ENCODE peak calls at places on chromosome 22, in six cellular contexts. C is PC-3, T is GM23338, D is neural progenitor cell, Y is HCT116, L is hepatocyte. V is an unnamed sample.

GRCh38 chr22:29309332-29310064 is 3.0 kb downstream of the GAS2L1 start:
- DNase-seq in C (peak), T (no peak), D (no peak), Y (no peak), L (no peak), V (no peak)

GRCh38 chr22:47204002-47204979 is 441.8 kb downstream of the TBC1D22A start:
- DNase-seq in C (no peak), T (no peak), D (no peak), Y (no peak), L (no peak), V (no peak)

GRCh38 chr22:25156736-25157135 is 42.9 kb upstream of the CRYBB3 start:
- DNase-seq in C (no peak), T (no peak), D (no peak), Y (no peak), L (no peak), V (no peak)

GRCh38 chr22:32100711-32101110 is 57.6 kb downstream of the SLC5A1 start:
- DNase-seq in C (no peak), T (no peak), D (no peak), Y (no peak), L (no peak), V (no peak)

GRCh38 chr22:28141614-28142013 is 222.6 kb upstream of the PITPNB start:
- DNase-seq in C (peak), T (no peak), D (no peak), Y (no peak), L (no peak), V (no peak)

GRCh38 chr22:27487600-27488450 is 313.7 kb downstream of the MN1 start:
- DNase-seq in C (peak), T (no peak), D (no peak), Y (no peak), L (peak), V (no peak)

GRCh38 chr22:17675584-17675983 is 37.0 kb downstream of the BCL2L13 start:
- DNase-seq in C (no peak), T (no peak), D (no peak), Y (no peak), L (no peak), V (no peak)

GRCh38 chr22:42509548-42509947 is 10.0 kb downstream of the RRP7A start:
- DNase-seq in C (no peak), T (no peak), D (no peak), Y (no peak), L (no peak), V (no peak)

GRCh38 chr22:28435960-28436359 is 243.7 kb downstream of the TTC28 start:
- DNase-seq in C (peak), T (no peak), D (no peak), Y (no peak), L (no peak), V (no peak)

GRCh38 chr22:47199949-47200272 is 437.5 kb downstream of the TBC1D22A start:
- DNase-seq in C (no peak), T (no peak), D (no peak), Y (no peak), L (no peak), V (no peak)

GRCh38 chr22:40635940-40636379 is 559 bp downstream of the MRTFA start:
- DNase-seq in C (no peak), T (peak), D (no peak), Y (no peak), L (no peak), V (peak)

GRCh38 chr22:46230262-46230901 is 19.7 kb downstream of the CDPF1 start:
- DNase-seq in C (no peak), T (no peak), D (no peak), Y (no peak), L (no peak), V (no peak)

GRCh38 chr22:24685804-24686203 is 82.8 kb downstream of the GGT1 start:
- DNase-seq in C (no peak), T (peak), D (peak), Y (no peak), L (no peak), V (no peak)

GRCh38 chr22:17213976-17214375 is 5.3 kb downstream of the ADA2 start:
- DNase-seq in C (peak), T (peak), D (peak), Y (peak), L (peak), V (peak)

GRCh38 chr22:29700949-29701927 is 18.6 kb upstream of the CABP7 start:
- DNase-seq in C (peak), T (peak), D (peak), Y (peak), L (peak), V (no peak)

GRCh38 chr22:31942091-31942490 is 2.2 kb upstream of the YWHAH start:
- DNase-seq in C (no peak), T (no peak), D (no peak), Y (no peak), L (no peak), V (no peak)

GRCh38 chr22:23520875-23521441 is 59.1 kb downstream of the IGLL1 start:
- DNase-seq in C (no peak), T (no peak), D (peak), Y (no peak), L (peak), V (no peak)

GRCh38 chr22:20937031-20937793 is 20.0 kb downstream of the CRKL start:
- DNase-seq in C (no peak), T (no peak), D (no peak), Y (no peak), L (peak), V (no peak)

GRCh38 chr22:47718337-47718736 is 955.9 kb downstream of the TBC1D22A start:
- DNase-seq in C (no peak), T (no peak), D (no peak), Y (no peak), L (no peak), V (no peak)

GRCh38 chr22:32801436-32802290 is at the start of gene TIMP3:
- DNase-seq in C (no peak), T (peak), D (peak), Y (no peak), L (peak), V (no peak)

GRCh38 chr22:24016156-24016555 is 5.1 kb downstream of the CABIN1 start:
- DNase-seq in C (no peak), T (no peak), D (no peak), Y (no peak), L (no peak), V (no peak)

GRCh38 chr22:48564995-48565394 is 1262.7 kb downstream of the BRD1 start:
- DNase-seq in C (no peak), T (no peak), D (no peak), Y (no peak), L (no peak), V (no peak)

GRCh38 chr22:27436591-27436990 is 365.0 kb downstream of the MN1 start:
- DNase-seq in C (no peak), T (no peak), D (no peak), Y (no peak), L (no peak), V (no peak)

GRCh38 chr22:27749597-27750225 is 51.8 kb downstream of the MN1 start:
- DNase-seq in C (no peak), T (peak), D (peak), Y (no peak), L (peak), V (no peak)

GRCh38 chr22:48103126-48103875 is 1340.9 kb downstream of the TBC1D22A start:
- DNase-seq in C (no peak), T (no peak), D (no peak), Y (no peak), L (no peak), V (no peak)

GRCh38 chr22:33606495-33606894 is 313.8 kb downstream of the LARGE1 start:
- DNase-seq in C (no peak), T (no peak), D (no peak), Y (no peak), L (no peak), V (no peak)

GRCh38 chr22:41358927-41359326 is 22.8 kb upstream of the TEF start:
- DNase-seq in C (no peak), T (peak), D (no peak), Y (no peak), L (no peak), V (no peak)

GRCh38 chr22:41341990-41342389 is 39.8 kb upstream of the TEF start:
- DNase-seq in C (no peak), T (no peak), D (no peak), Y (no peak), L (no peak), V (peak)

GRCh38 chr22:48741540-48741939 is 1086.1 kb downstream of the BRD1 start:
- DNase-seq in C (no peak), T (no peak), D (no peak), Y (no peak), L (no peak), V (no peak)

GRCh38 chr22:38720350-38720749 is 14.6 kb downstream of the GTPBP1 start:
- DNase-seq in C (peak), T (no peak), D (no peak), Y (no peak), L (no peak), V (no peak)
- H3K4me2 ChIP-seq in C (no peak), T (no peak), D (no peak), Y (no peak), L (no peak), V (no peak)

GRCh38 chr22:19757140-19757984 is 3.2 kb upstream of the TBX1 start:
- DNase-seq in C (no peak), T (peak), D (peak), Y (no peak), L (no peak), V (peak)

GRCh38 chr22:19754701-19755144 is 5.9 kb upstream of the TBX1 start:
- DNase-seq in C (no peak), T (no peak), D (no peak), Y (no peak), L (no peak), V (no peak)

GRCh38 chr22:19755145-19755710 is 5.3 kb upstream of the TBX1 start:
- DNase-seq in C (no peak), T (peak), D (peak), Y (no peak), L (no peak), V (no peak)

GRCh38 chr22:19756288-19757128 is 4.1 kb upstream of the TBX1 start:
- DNase-seq in C (peak), T (peak), D (peak), Y (peak), L (peak), V (peak)

DNA sequence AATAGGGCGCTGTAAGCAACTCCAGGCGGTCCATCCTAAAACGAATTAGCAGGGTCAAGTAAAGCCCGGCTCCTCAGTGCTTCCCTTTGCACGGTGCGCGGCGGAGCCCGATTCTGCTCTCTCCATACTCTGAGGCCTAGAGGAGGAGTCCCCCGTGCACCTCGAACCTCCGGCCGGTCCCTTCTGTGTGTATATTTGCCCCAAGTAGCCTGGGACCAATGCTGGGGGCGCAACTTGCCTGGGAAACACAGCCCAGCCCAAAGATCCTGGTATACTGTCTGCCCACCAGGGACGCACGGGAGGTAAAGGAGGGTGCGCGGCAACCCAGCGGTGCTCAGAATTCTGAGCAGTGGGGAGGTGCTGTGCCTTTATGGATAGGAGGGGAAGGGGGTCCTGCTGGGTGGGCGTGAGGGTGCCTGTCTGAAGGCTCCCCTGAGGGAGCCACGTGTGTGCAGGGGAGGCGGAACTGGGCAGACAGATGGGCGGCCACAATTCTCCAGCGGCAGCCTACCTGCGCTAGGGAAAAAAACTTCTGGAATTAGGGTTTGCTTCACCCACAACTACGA is 4.8 kb upstream of the TBX1 start:
- DNase-seq in C (no peak), T (peak), D (no peak), Y (no peak), L (no peak), V (no peak)
- TF ChIP-seq EZH2 in C (no peak), T (peak), D (peak), Y (no peak), L (peak), V (no peak)

GRCh38 chr22:37747715-37748100 is 50.9 kb downstream of the TRIOBP start:
- DNase-seq in C (no peak), T (no peak), D (no peak), Y (no peak), L (no peak), V (no peak)
- TF ChIP-seq EZH2phosphoT487 in C (no peak), T (no peak), D (no peak), Y (no peak), L (no peak), V (no peak)

GRCh38 chr22:44740307-44740706 is 12.1 kb upstream of the ARHGAP8 start:
- DNase-seq in C (no peak), T (no peak), D (no peak), Y (no peak), L (no peak), V (no peak)
- H3K4me2 ChIP-seq in C (no peak), T (no peak), D (no peak), Y (peak), L (no peak), V (no peak)

GRCh38 chr22:30821381-30821780 is 126.7 kb downstream of the OSBP2 start:
- DNase-seq in C (no peak), T (no peak), D (no peak), Y (no peak), L (no peak), V (no peak)

GRCh38 chr22:30824096-30824495 is 129.4 kb downstream of the OSBP2 start:
- DNase-seq in C (no peak), T (no peak), D (no peak), Y (no peak), L (no peak), V (no peak)

GRCh38 chr22:30822216-30823014 is 127.7 kb downstream of the OSBP2 start:
- DNase-seq in C (no peak), T (peak), D (peak), Y (no peak), L (peak), V (no peak)

GRCh38 chr22:30821863-30822215 is 127.2 kb downstream of the OSBP2 start:
- DNase-seq in C (no peak), T (no peak), D (no peak), Y (no peak), L (no peak), V (no peak)

GRCh38 chr22:30823015-30823370 is 128.3 kb downstream of the OSBP2 start:
- DNase-seq in C (peak), T (peak), D (peak), Y (no peak), L (no peak), V (no peak)
- TF ChIP-seq EZH2 in C (no peak), T (no peak), D (no peak), Y (no peak), L (no peak), V (no peak)